ENCODE peak calls at places on chromosomes 12 and 14, in ten cellular contexts. S, F, T, P, R, C, I, Q, W and H are unnamed samples.

GRCh38 chr12:47190905-47191304 is 111.1 kb upstream of the AMIGO2 start:
- DNase-seq in P (no peak), C (no peak), S (no peak), Q (no peak), T (no peak), R (no peak), I (no peak), F (no peak), W (no peak), H (no peak)

GRCh38 chr14:49940805-49941421 is 48.0 kb downstream of the ARF6 start:
- DNase-seq in P (no peak), R (no peak), Q (no peak), I (peak), S (peak), F (no peak), W (no peak), C (no peak), T (no peak), H (no peak)

GRCh38 chr14:24607081-24607480 is 2.4 kb downstream of the GZMH start:
- DNase-seq in P (no peak), Q (no peak), C (no peak), W (no peak), I (no peak), T (no peak), S (no peak), F (no peak), R (peak), H (no peak)

GRCh38 chr12:76029982-76030377 is 1.6 kb downstream of the PHLDA1 start:
- DNase-seq in F (peak), S (no peak), C (peak), P (peak), I (peak), Q (peak), R (no peak), T (no peak), W (no peak), H (no peak)

GRCh38 chr12:122001379-122002209 is 20.1 kb upstream of the BCL7A start:
- DNase-seq in W (no peak), I (no peak), T (no peak), Q (no peak), R (no peak), F (no peak), C (no peak), P (no peak), S (no peak), H (no peak)

GRCh38 chr14:74616507-74616906 is 4.5 kb upstream of the LTBP2 start:
- DNase-seq in F (no peak), C (no peak), Q (no peak), T (no peak), W (peak), P (no peak), R (peak), I (peak), S (no peak), H (peak)

GRCh38 chr12:6039894-6040601 is 84.4 kb downstream of the VWF start:
- DNase-seq in R (peak), F (no peak), T (no peak), I (peak), P (peak), W (peak), S (peak), C (peak), Q (peak), H (peak)

GRCh38 chr14:25430808-25431207 is 380.9 kb upstream of the STXBP6 start:
- DNase-seq in I (no peak), T (no peak), F (no peak), C (no peak), S (no peak), W (no peak), P (no peak), Q (no peak), R (no peak), H (no peak)

GRCh38 chr12:24851816-24852337 is 97.0 kb downstream of the BCAT1 start:
- DNase-seq in S (no peak), C (no peak), P (no peak), I (no peak), R (no peak), Q (no peak), F (no peak), T (no peak), W (no peak), H (no peak)

GRCh38 chr14:94037954-94038353 is 11.8 kb downstream of the OTUB2 start:
- DNase-seq in W (no peak), F (peak), C (no peak), R (no peak), Q (no peak), P (no peak), T (no peak), I (no peak), S (no peak), H (no peak)

GRCh38 chr14:24858052-24858451 is 191.9 kb downstream of the STXBP6 start:
- DNase-seq in Q (no peak), R (no peak), W (no peak), P (no peak), F (no peak), C (no peak), S (no peak), I (no peak), T (no peak), H (no peak)

GRCh38 chr14:90850487-90850886 is 34.3 kb upstream of the TTC7B start:
- DNase-seq in I (peak), Q (no peak), C (no peak), S (no peak), W (no peak), R (no peak), T (no peak), P (no peak), F (no peak), H (no peak)

GRCh38 chr12:5872745-5873144 is 72.3 kb downstream of the ANO2 start:
- DNase-seq in R (no peak), T (no peak), C (peak), W (peak), Q (no peak), F (no peak), S (no peak), I (no peak), P (peak), H (no peak)

GRCh38 chr14:93960108-93960475 is 16.3 kb downstream of the ASB2 start:
- DNase-seq in P (no peak), R (no peak), W (no peak), F (no peak), C (no peak), S (no peak), Q (no peak), I (no peak), T (no peak), H (no peak)

GRCh38 chr12:127811988-127812387 is 455.0 kb upstream of the TMEM132C start:
- DNase-seq in I (peak), P (peak), Q (peak), R (no peak), F (no peak), W (no peak), C (peak), S (no peak), T (peak), H (no peak)

GRCh38 chr14:61257469-61258057 is 23.6 kb downstream of the TMEM30B start:
- DNase-seq in C (peak), I (no peak), S (no peak), F (no peak), P (no peak), R (no peak), Q (no peak), W (no peak), T (no peak), H (no peak)

GRCh38 chr12:67811437-67812361 is 163.2 kb downstream of the DYRK2 start:
- DNase-seq in Q (no peak), I (peak), T (no peak), S (no peak), C (no peak), F (no peak), P (no peak), W (no peak), R (no peak), H (no peak)

GRCh38 chr12:121793501-121793835 is at the start of gene RHOF:
- DNase-seq in R (no peak), S (peak), Q (peak), P (peak), C (peak), W (no peak), F (peak), I (no peak), T (no peak), H (no peak)

GRCh38 chr12:124543052-124543590 is 24.3 kb downstream of the NCOR2 start:
- DNase-seq in W (peak), S (peak), Q (peak), I (peak), C (no peak), T (no peak), F (no peak), P (peak), R (peak), H (peak)

GRCh38 chr14:50109342-50109741 is 7.0 kb downstream of the VCPKMT start:
- DNase-seq in T (no peak), P (no peak), C (peak), I (peak), Q (no peak), W (no peak), F (no peak), R (no peak), S (no peak), H (no peak)

GRCh38 chr12:116601933-116602809 is 43.0 kb downstream of the MAP1LC3B2 start:
- DNase-seq in R (no peak), P (no peak), I (peak), C (no peak), F (no peak), T (no peak), Q (no peak), W (no peak), S (no peak), H (no peak)
- TF ChIP-seq CTCF in R (no peak), P (no peak), I (no peak), C (no peak), F (no peak), T (no peak), Q (no peak), W (no peak), S (no peak), H (no peak)

GRCh38 chr12:57737467-57738141 is 938 bp downstream of the AGAP2 start:
- DNase-seq in F (peak), W (no peak), I (no peak), P (peak), T (no peak), R (no peak), C (peak), Q (no peak), S (no peak), H (no peak)

GRCh38 chr12:57736743-57737466 is 1.6 kb downstream of the AGAP2 start:
- DNase-seq in S (no peak), I (no peak), C (no peak), W (no peak), Q (no peak), P (no peak), T (no peak), F (no peak), R (no peak), H (no peak)

GRCh38 chr12:57734586-57734985 is 4.0 kb downstream of the AGAP2 start:
- DNase-seq in I (no peak), R (no peak), S (no peak), W (no peak), Q (no peak), F (no peak), T (no peak), P (no peak), C (no peak), H (no peak)

GRCh38 chr12:57735198-57735855 is 3.2 kb downstream of the AGAP2 start:
- DNase-seq in W (no peak), S (no peak), F (no peak), P (no peak), I (no peak), Q (no peak), T (no peak), C (no peak), R (no peak), H (no peak)

DNA sequence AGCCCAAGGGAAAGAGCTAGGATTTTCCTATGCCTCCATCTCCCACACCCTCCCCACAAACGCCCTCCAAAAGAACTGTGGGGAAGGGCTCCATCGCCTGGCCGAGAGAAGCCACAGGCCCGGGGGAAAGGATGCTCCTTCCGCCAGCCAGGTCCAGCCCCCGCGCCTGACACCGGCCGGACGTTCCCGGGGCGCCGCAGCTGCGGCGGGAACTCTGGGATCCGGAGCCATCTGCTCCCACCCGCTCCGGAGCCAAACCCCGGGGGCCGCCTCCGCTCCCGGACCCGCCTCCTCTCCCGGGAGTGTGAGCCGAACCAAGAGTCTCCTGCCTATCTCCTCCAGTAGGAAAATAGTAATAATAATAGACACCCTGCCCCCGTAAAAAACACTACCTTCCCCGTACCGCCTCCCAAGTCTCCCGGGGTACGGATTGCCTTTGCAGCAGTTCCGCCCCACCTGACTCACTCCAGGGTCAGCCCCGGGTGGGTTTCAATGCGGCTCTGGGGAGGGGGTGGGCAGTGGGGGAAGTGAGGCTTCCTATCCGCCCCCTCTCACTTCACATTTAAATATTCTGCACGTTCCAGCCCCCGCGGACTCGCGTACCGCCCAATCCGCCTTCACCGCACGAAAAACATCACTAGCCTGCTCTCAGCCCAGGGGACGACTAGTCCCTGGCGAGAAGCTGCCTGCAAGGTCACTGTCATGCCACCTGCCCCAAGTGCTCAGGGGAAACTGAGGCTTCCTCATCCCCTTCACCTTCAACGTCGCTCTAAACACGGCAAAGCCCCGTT is 2.4 kb downstream of the AGAP2 start:
- DNase-seq in C (peak), R (no peak), W (no peak), T (no peak), P (peak), S (no peak), I (peak), Q (no peak), F (peak), H (no peak)
- TF ChIP-seq CTCF in C (peak), R (no peak), W (peak), T (peak), P (no peak), S (no peak), I (peak), Q (no peak), F (no peak), H (no peak)

GRCh38 chr12:108664338-108665258 is 30.9 kb upstream of the SELPLG start:
- DNase-seq in C (peak), S (peak), W (peak), I (peak), R (peak), T (peak), Q (peak), P (peak), F (peak), H (peak)
- TF ChIP-seq CTCF in C (peak), S (peak), W (peak), I (peak), R (peak), T (peak), Q (peak), P (peak), F (peak), H (peak)

DNA sequence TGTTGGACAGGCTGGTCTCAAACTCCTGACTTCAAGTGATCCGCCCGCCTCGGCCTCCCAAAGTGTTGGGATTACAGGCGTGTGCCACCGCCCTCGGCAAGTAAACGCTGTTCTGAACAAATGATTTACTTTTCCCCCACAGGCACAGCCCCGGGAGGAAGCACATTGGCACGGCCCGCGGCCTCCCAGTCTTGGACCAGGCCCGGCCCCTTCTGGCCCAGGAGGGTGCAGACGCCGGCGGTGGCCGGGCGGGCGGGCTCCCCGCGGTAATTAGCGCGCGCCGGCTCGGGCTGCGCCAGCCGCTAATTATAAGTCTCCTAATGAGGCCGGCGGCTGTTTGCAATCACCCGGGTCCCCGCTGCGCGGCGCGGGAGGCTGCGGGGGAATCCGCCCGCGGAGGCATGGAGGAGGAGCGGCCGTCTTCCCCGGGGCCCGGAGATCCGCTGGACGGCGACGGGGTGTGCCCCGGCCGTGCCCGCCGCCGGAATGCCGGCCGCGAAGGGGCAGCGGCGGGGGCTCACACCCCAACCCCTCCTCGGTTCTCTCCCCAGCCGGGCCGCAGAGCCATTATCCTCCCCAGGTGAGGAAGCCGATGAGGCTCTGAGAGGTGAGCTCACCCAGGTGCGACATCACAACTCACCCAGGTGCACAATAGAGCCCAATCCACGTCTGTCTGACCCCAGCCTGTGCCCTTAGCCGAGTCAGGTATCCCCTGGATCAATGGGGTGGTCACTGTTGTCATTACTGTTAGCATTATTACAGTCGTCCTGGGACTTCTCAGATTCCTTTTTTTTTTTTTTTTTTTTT is 3.3 kb upstream of the POP5 start:
- DNase-seq in F (peak), T (no peak), Q (peak), C (peak), I (no peak), R (peak), S (peak), W (peak), P (peak), H (peak)
- TF ChIP-seq CTCF in F (no peak), T (peak), Q (peak), C (peak), I (peak), R (peak), S (peak), W (peak), P (peak), H (peak)

GRCh38 chr12:88057994-88058718 is 29.0 kb upstream of the C12orf50 start:
- DNase-seq in P (no peak), F (no peak), Q (no peak), I (peak), W (no peak), T (peak), S (no peak), R (no peak), C (peak), H (no peak)

GRCh38 chr12:88056571-88056970 is 27.4 kb upstream of the C12orf50 start:
- DNase-seq in C (no peak), P (no peak), R (no peak), T (no peak), F (no peak), I (no peak), S (no peak), W (no peak), Q (no peak), H (no peak)

GRCh38 chr12:88052686-88053085 is 23.5 kb upstream of the C12orf50 start:
- DNase-seq in C (peak), P (peak), I (peak), Q (peak), F (no peak), S (no peak), R (peak), W (no peak), T (no peak), H (no peak)
- TF ChIP-seq CTCF in C (peak), P (no peak), I (peak), Q (no peak), F (no peak), S (no peak), R (peak), W (peak), T (peak), H (no peak)

DNA sequence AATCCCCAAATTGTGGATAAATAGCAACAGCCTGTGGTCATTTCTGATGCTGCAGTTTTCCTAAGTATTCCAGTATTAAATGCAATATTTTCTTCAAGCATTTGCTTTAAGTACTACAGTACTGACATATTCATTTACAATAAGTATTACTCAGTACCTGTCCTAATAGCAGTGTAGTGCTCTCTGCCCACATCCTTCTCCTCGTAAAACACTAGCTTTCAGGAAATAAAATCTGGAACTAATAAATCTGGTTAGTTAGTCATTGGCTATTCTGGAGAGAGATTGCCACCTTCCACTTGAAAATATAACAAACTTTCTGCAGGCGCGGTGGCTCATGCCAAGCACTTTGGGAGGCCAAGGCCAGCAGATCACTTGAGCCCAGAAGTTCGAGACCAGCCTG is 441.5 kb downstream of the PRKD1 start:
- DNase-seq in W (no peak), R (no peak), T (no peak), S (no peak), I (no peak), F (no peak), C (no peak), Q (no peak), P (no peak), H (no peak)
- TF ChIP-seq CTCF in W (no peak), R (no peak), T (no peak), S (no peak), I (no peak), F (no peak), C (no peak), Q (no peak), P (no peak), H (no peak)

DNA sequence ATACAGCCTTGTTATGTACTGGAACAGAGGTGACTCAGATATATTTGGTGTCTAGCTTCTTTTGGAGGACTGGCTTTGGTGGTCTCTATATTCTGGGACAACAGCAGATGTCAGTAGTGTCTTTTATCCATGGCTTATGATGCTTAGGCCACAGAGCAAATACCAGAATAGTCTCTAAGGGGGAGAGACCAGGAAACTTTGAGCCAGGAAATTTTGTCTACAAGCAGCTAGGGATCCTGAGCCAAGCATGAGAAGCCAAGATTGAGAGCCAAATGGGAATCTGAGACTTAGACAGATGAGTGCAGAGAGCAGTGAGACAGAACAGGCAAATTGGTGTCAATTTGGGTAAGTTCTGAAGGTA is 28.4 kb upstream of the PTPRR start:
- DNase-seq in R (no peak), I (peak), W (no peak), S (no peak), P (no peak), C (no peak), Q (no peak), T (no peak), F (no peak), H (no peak)
- TF ChIP-seq CTCF in R (no peak), I (no peak), W (no peak), S (no peak), P (no peak), C (peak), Q (no peak), T (no peak), F (no peak), H (no peak)

GRCh38 chr14:53285064-53285463 is 131.9 kb upstream of the DDHD1 start:
- DNase-seq in T (no peak), W (no peak), C (no peak), P (no peak), R (no peak), S (no peak), I (no peak), Q (no peak), F (no peak), H (no peak)

DNA sequence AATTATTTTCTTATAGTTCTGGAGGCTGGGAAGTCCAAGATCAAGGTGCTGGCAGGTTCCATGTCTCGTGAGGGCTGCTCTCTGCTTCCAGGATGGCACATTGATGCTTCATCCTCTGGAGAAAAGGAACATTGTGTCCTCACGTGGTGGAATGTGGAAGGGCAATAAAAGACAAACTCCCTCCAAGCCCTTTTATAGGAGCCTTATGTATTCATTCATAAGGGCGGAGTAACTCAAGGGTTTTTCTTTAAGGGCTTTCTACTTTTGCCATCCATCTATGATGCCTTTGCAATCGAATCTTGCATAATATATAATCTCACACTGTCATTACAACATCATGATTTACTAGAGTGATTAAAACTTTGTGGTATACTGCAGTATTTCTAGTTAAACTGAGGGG is 132.7 kb upstream of the DDHD1 start:
- DNase-seq in T (no peak), W (no peak), C (no peak), P (no peak), I (peak), S (no peak), R (no peak), F (no peak), Q (no peak), H (no peak)
- TF ChIP-seq CTCF in T (no peak), W (no peak), C (peak), P (no peak), I (peak), S (no peak), R (no peak), F (no peak), Q (no peak), H (no peak)

GRCh38 chr14:51369814-51370213 is 129.8 kb downstream of the TMX1 start:
- DNase-seq in C (no peak), I (no peak), F (no peak), R (peak), S (no peak), T (no peak), Q (no peak), W (no peak), P (no peak), H (no peak)
- TF ChIP-seq CTCF in C (peak), I (no peak), F (peak), R (peak), S (peak), T (peak), Q (no peak), W (peak), P (peak), H (peak)